ENCODE peak calls at places on chromosomes 13 and 19, in six cellular contexts. One of them, this sample, is unnamed. For H3K4me1, the result is how much of the 10 kb centered on the place peaks cover.

GRCh38 chr13:30034448-30034795 is 184.0 kb upstream of the UBL3 start:
- DNase-seq in sigmoid colon: no peak
- DNase-seq in uterus: no peak
- DNase-seq in body of pancreas: no peak
- DNase-seq in ovary: no peak
- DNase-seq in esophagus squamous epithelium: no peak
- DNase-seq in this sample: no peak

GRCh38 chr13:37429976-37430375 is 168.6 kb downstream of the POSTN start:
- DNase-seq in uterus: no peak
- DNase-seq in sigmoid colon: no peak
- DNase-seq in ovary: no peak
- DNase-seq in body of pancreas: no peak
- DNase-seq in esophagus squamous epithelium: no peak
- DNase-seq in this sample: no peak

GRCh38 chr13:74115138-74115537 is 19.1 kb downstream of the KLF12 start:
- DNase-seq in uterus: no peak
- DNase-seq in esophagus squamous epithelium: no peak
- DNase-seq in body of pancreas: no peak
- DNase-seq in ovary: no peak
- DNase-seq in sigmoid colon: no peak
- DNase-seq in this sample: no peak

GRCh38 chr13:64154514-64154913 is 2738.9 kb upstream of the PCDH20 start:
- DNase-seq in ovary: no peak
- DNase-seq in uterus: no peak
- DNase-seq in body of pancreas: no peak
- DNase-seq in esophagus squamous epithelium: no peak
- DNase-seq in sigmoid colon: no peak
- DNase-seq in this sample: no peak

GRCh38 chr13:48223016-48223385 is 10.0 kb upstream of the ITM2B start:
- DNase-seq in esophagus squamous epithelium: no peak
- DNase-seq in sigmoid colon: no peak
- DNase-seq in uterus: no peak
- DNase-seq in ovary: no peak
- DNase-seq in body of pancreas: no peak
- DNase-seq in this sample: no peak

GRCh38 chr19:9431475-9431874 is 3.9 kb downstream of the ZNF266 start:
- DNase-seq in ovary: no peak
- DNase-seq in sigmoid colon: no peak
- DNase-seq in esophagus squamous epithelium: no peak
- DNase-seq in body of pancreas: no peak
- DNase-seq in uterus: no peak
- DNase-seq in this sample: peak

GRCh38 chr19:38728752-38729541 is 15.3 kb downstream of the CAPN12 start:
- DNase-seq in sigmoid colon: no peak
- DNase-seq in uterus: peak
- DNase-seq in ovary: peak
- DNase-seq in esophagus squamous epithelium: no peak
- DNase-seq in body of pancreas: peak
- DNase-seq in this sample: no peak

GRCh38 chr13:26785845-26786630 is 25.5 kb upstream of the GPR12 start:
- DNase-seq in sigmoid colon: peak
- DNase-seq in body of pancreas: peak
- DNase-seq in esophagus squamous epithelium: no peak
- DNase-seq in uterus: no peak
- DNase-seq in ovary: no peak
- DNase-seq in this sample: peak

GRCh38 chr19:5622465-5623396 is at the start of the genes SAFB and SAFB2:
- DNase-seq in body of pancreas: peak
- DNase-seq in uterus: peak
- DNase-seq in ovary: peak
- DNase-seq in esophagus squamous epithelium: peak
- DNase-seq in sigmoid colon: peak
- DNase-seq in this sample: peak

GRCh38 chr13:39321578-39321977 is 281.4 kb downstream of the LHFPL6 start:
- DNase-seq in ovary: peak
- DNase-seq in body of pancreas: no peak
- DNase-seq in sigmoid colon: peak
- DNase-seq in uterus: no peak
- DNase-seq in esophagus squamous epithelium: no peak
- DNase-seq in this sample: no peak

GRCh38 chr19:6433663-6434062 is at the start of gene SLC25A41:
- DNase-seq in sigmoid colon: no peak
- DNase-seq in body of pancreas: no peak
- DNase-seq in uterus: no peak
- DNase-seq in ovary: no peak
- DNase-seq in esophagus squamous epithelium: no peak
- DNase-seq in this sample: no peak

GRCh38 chr13:46184277-46184699 is 2.3 kb upstream of the LCP1 start:
- DNase-seq in body of pancreas: peak
- DNase-seq in ovary: no peak
- DNase-seq in uterus: no peak
- DNase-seq in sigmoid colon: no peak
- DNase-seq in esophagus squamous epithelium: no peak
- DNase-seq in this sample: no peak

GRCh38 chr19:5913739-5914357 is at the start of gene CAPS:
- DNase-seq in sigmoid colon: peak
- DNase-seq in ovary: no peak
- DNase-seq in uterus: no peak
- DNase-seq in esophagus squamous epithelium: no peak
- DNase-seq in body of pancreas: peak
- DNase-seq in this sample: peak

GRCh38 chr13:43441916-43442315 is 344.9 kb downstream of the ENOX1 start:
- DNase-seq in sigmoid colon: no peak
- DNase-seq in esophagus squamous epithelium: no peak
- DNase-seq in body of pancreas: no peak
- DNase-seq in ovary: no peak
- DNase-seq in uterus: no peak
- DNase-seq in this sample: no peak

GRCh38 chr19:38684862-38685665 is 37.6 kb downstream of the ACTN4 start:
- DNase-seq in uterus: no peak
- DNase-seq in ovary: no peak
- DNase-seq in body of pancreas: no peak
- DNase-seq in esophagus squamous epithelium: no peak
- DNase-seq in sigmoid colon: no peak
- DNase-seq in this sample: no peak

GRCh38 chr19:6811906-6812305 is 39.4 kb downstream of the VAV1 start:
- DNase-seq in esophagus squamous epithelium: no peak
- DNase-seq in sigmoid colon: no peak
- DNase-seq in body of pancreas: no peak
- DNase-seq in uterus: no peak
- DNase-seq in ovary: no peak
- DNase-seq in this sample: peak

GRCh38 chr13:85755123-85755522 is 44.1 kb downstream of the SLITRK6 start:
- DNase-seq in ovary: no peak
- DNase-seq in uterus: no peak
- DNase-seq in sigmoid colon: no peak
- DNase-seq in body of pancreas: no peak
- DNase-seq in esophagus squamous epithelium: no peak
- DNase-seq in this sample: no peak

GRCh38 chr13:94617389-94618000 is 15.8 kb downstream of the GPR180 start:
- DNase-seq in sigmoid colon: no peak
- DNase-seq in uterus: no peak
- DNase-seq in body of pancreas: no peak
- DNase-seq in ovary: no peak
- DNase-seq in esophagus squamous epithelium: no peak
- DNase-seq in this sample: peak

GRCh38 chr19:12202250-12202649 is 39.4 kb downstream of the ZNF136 start:
- DNase-seq in body of pancreas: peak
- DNase-seq in uterus: no peak
- DNase-seq in sigmoid colon: no peak
- DNase-seq in ovary: no peak
- DNase-seq in esophagus squamous epithelium: no peak
- DNase-seq in this sample: no peak

GRCh38 chr13:53206455-53206854 is 177.8 kb downstream of the OLFM4 start:
- DNase-seq in sigmoid colon: no peak
- DNase-seq in uterus: no peak
- DNase-seq in body of pancreas: no peak
- DNase-seq in esophagus squamous epithelium: no peak
- DNase-seq in ovary: no peak
- DNase-seq in this sample: no peak

GRCh38 chr13:73934215-73934623 is 200.0 kb downstream of the KLF12 start:
- DNase-seq in ovary: no peak
- DNase-seq in sigmoid colon: no peak
- DNase-seq in uterus: no peak
- DNase-seq in esophagus squamous epithelium: no peak
- DNase-seq in body of pancreas: no peak
- DNase-seq in this sample: no peak

GRCh38 chr13:28540612-28541011 is 45.7 kb upstream of the FLT1 start:
- DNase-seq in body of pancreas: no peak
- DNase-seq in esophagus squamous epithelium: no peak
- DNase-seq in uterus: no peak
- DNase-seq in sigmoid colon: no peak
- DNase-seq in ovary: no peak
- DNase-seq in this sample: no peak

GRCh38 chr19:18379803-18380747 is 5.9 kb upstream of the GDF15 start:
- DNase-seq in uterus: peak
- DNase-seq in ovary: peak
- DNase-seq in sigmoid colon: peak
- DNase-seq in body of pancreas: peak
- DNase-seq in esophagus squamous epithelium: no peak
- DNase-seq in this sample: peak

GRCh38 chr13:35917942-35918645 is 213.1 kb downstream of the DCLK1 start:
- DNase-seq in sigmoid colon: no peak
- DNase-seq in esophagus squamous epithelium: no peak
- DNase-seq in ovary: no peak
- DNase-seq in body of pancreas: no peak
- DNase-seq in uterus: no peak
- DNase-seq in this sample: no peak

GRCh38 chr13:93262729-93263128 is 36.1 kb downstream of the GPC6 start:
- DNase-seq in esophagus squamous epithelium: no peak
- DNase-seq in sigmoid colon: no peak
- DNase-seq in uterus: no peak
- DNase-seq in body of pancreas: no peak
- DNase-seq in ovary: no peak
- DNase-seq in this sample: no peak

GRCh38 chr13:95707035-95707434 is 30.1 kb downstream of the DNAJC3 start:
- DNase-seq in sigmoid colon: no peak
- DNase-seq in esophagus squamous epithelium: no peak
- DNase-seq in uterus: no peak
- DNase-seq in ovary: no peak
- DNase-seq in body of pancreas: no peak
- DNase-seq in this sample: no peak

DNA sequence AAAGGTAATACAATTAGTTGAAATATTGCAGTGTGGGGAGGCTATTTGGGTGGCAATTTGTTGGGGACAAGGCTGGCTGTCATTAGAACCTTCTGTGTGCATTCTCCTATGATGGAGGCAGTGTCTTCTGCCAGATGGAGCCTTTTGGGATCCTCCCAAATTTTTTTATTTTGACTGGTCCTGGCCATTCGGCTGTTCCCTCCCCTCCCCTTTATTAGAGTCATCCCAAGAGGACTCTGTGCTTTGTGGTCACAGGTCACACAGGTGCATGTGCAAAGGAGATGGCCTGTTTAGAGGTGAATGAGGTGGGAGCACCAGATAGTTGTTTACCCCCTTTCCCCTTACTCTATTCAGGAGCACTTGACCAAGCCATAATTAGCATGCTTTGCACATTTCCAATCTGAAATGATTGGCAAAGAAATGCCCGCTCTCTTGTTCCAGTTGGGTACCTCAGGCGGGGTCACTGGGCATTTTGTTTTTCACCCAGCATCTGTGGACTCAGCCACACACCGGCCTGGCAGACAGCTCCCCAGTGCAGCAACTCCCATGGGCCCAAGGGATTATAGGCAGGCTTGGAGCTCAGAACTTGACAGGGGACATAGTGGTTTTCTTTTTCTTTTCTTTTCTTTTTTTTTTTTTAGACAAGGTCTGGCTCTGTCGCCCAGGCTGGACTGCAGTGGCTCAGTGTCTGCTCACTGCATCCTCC is 19.8 kb downstream of the GATAD2A start:
- DNase-seq in esophagus squamous epithelium: no peak
- DNase-seq in uterus: no peak
- DNase-seq in body of pancreas: no peak
- DNase-seq in ovary: no peak
- DNase-seq in sigmoid colon: no peak
- DNase-seq in this sample: no peak
- H3K4me1 ChIP-seq in esophagus squamous epithelium: under half
- H3K4me1 ChIP-seq in uterus: under half
- H3K4me1 ChIP-seq in body of pancreas: under half
- H3K4me1 ChIP-seq in ovary: under half
- H3K4me1 ChIP-seq in sigmoid colon: under half
- H3K4me1 ChIP-seq in this sample: under half

GRCh38 chr19:32124585-32124984 is 220.8 kb upstream of the ZNF507 start:
- DNase-seq in sigmoid colon: no peak
- DNase-seq in body of pancreas: no peak
- DNase-seq in esophagus squamous epithelium: no peak
- DNase-seq in uterus: no peak
- DNase-seq in ovary: no peak
- DNase-seq in this sample: no peak
- H3K4me3 ChIP-seq in sigmoid colon: no peak
- H3K4me3 ChIP-seq in body of pancreas: no peak
- H3K4me3 ChIP-seq in esophagus squamous epithelium: no peak
- H3K4me3 ChIP-seq in uterus: no peak
- H3K4me3 ChIP-seq in ovary: no peak
- H3K4me3 ChIP-seq in this sample: no peak

GRCh38 chr19:47112664-47113445 is 721 bp downstream of the ZC3H4 start:
- DNase-seq in sigmoid colon: peak
- DNase-seq in uterus: peak
- DNase-seq in esophagus squamous epithelium: peak
- DNase-seq in body of pancreas: peak
- DNase-seq in ovary: peak
- DNase-seq in this sample: peak
- TF ChIP-seq POLR2A in sigmoid colon: peak
- TF ChIP-seq POLR2A in uterus: peak
- TF ChIP-seq POLR2A in esophagus squamous epithelium: peak
- TF ChIP-seq POLR2A in body of pancreas: peak
- TF ChIP-seq POLR2A in ovary: peak
- TF ChIP-seq POLR2A in this sample: peak

DNA sequence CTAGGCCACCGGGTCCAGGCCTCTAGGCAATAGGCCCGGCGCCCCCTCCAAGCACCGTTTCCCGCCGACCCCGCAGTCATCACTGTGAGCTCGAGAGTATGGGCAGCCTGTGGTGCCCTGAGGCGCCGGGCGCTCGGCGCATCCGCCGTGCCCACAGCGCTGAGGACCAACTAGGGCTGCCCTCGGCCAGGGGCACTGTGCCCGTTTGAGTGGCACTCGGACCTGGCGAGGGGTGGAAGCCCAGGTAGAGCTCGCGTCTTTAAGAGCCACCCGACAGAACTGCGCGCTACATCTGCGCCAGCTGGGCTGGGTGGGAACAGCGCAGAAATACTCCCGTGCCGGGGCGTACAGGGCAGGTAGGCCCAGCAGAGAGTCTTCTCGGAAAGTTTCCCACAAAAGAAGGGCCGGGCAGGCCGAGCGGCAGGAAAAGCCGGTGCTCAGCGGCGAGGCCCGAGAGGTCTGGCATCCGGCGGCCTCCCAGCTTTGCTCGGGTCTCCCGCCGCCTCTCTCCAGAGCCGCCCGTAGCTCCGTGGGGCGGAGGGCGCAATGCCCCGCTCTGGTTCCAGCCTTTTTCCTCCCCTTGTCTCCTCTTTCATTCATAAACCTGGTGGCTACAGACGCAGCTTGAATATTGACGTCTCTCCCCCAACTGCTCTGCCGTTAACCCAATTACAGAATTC is 5.4 kb upstream of the SOX1 start:
- DNase-seq in ovary: no peak
- DNase-seq in body of pancreas: no peak
- DNase-seq in uterus: no peak
- DNase-seq in esophagus squamous epithelium: no peak
- DNase-seq in sigmoid colon: no peak
- DNase-seq in this sample: no peak
- H3K4me1 ChIP-seq in ovary: under half
- H3K4me1 ChIP-seq in body of pancreas: under half
- H3K4me1 ChIP-seq in uterus: under half
- H3K4me1 ChIP-seq in esophagus squamous epithelium: under half
- H3K4me1 ChIP-seq in sigmoid colon: under half
- H3K4me1 ChIP-seq in this sample: under half